ENCODE peak calls at places on chromosomes 13 and 19, in nine cellular contexts. K is A549; P is SJSA1; N is CD4-positive, alpha-beta T cell; B is heart left ventricle; F is hepatocyte; W is neural progenitor cell; T is heart right ventricle; L is Peyer's patch. U is an unnamed sample.

GRCh38 chr13:32113564-32113963 is 82.0 kb downstream of the FRY start:
- DNase-seq in W (no peak), K (no peak), B (no peak), L (no peak), N (no peak), P (no peak), T (no peak), F (no peak), U (no peak)

GRCh38 chr13:31172001-31172400 is 10.3 kb upstream of the HSPH1 start:
- DNase-seq in W (no peak), N (no peak), L (no peak), T (no peak), P (no peak), B (no peak), F (no peak), K (no peak), U (no peak)

GRCh38 chr13:97030705-97031452 is 36.6 kb upstream of the OXGR1 start:
- DNase-seq in L (no peak), W (peak), N (no peak), F (peak), K (peak), P (peak), T (no peak), B (no peak), U (no peak)

GRCh38 chr19:485583-486236 is 10.6 kb upstream of the MADCAM1 start:
- DNase-seq in L (peak), N (no peak), P (no peak), F (peak), K (no peak), W (peak), T (no peak), B (no peak), U (peak)

GRCh38 chr19:54254195-54254906 is 2.7 kb downstream of the LILRB5 start:
- DNase-seq in B (no peak), T (no peak), P (no peak), N (no peak), W (no peak), K (no peak), L (peak), F (no peak), U (peak)

GRCh38 chr13:21006141-21007005 is 55.0 kb downstream of the LATS2 start:
- DNase-seq in T (no peak), P (no peak), N (no peak), K (no peak), L (peak), F (no peak), W (peak), B (no peak), U (no peak)

GRCh38 chr19:37817180-37817911 is 38.0 kb upstream of the ZNF573 start:
- DNase-seq in B (peak), L (peak), W (peak), K (no peak), P (no peak), T (peak), F (peak), N (no peak), U (peak)

GRCh38 chr19:4297901-4298771 is 4.1 kb downstream of the TMIGD2 start:
- DNase-seq in B (no peak), K (no peak), W (peak), F (no peak), P (no peak), N (no peak), L (no peak), T (no peak), U (no peak)

GRCh38 chr13:98890920-98891319 is 86.9 kb downstream of the DOCK9 start:
- DNase-seq in T (no peak), W (no peak), N (no peak), P (no peak), B (no peak), K (no peak), L (no peak), F (no peak), U (no peak)

GRCh38 chr19:11538232-11539036 is at the start of gene CNN1:
- DNase-seq in B (peak), L (peak), P (peak), T (peak), K (no peak), N (no peak), W (peak), F (peak), U (peak)

GRCh38 chr13:51453959-51454703 is 1.3 kb upstream of the INTS6 start:
- DNase-seq in T (peak), F (peak), K (no peak), P (no peak), N (peak), L (peak), W (peak), B (peak), U (no peak)

GRCh38 chr13:83995930-83996329 is 113.7 kb upstream of the SLITRK1 start:
- DNase-seq in N (no peak), L (no peak), K (no peak), W (no peak), P (no peak), B (no peak), F (no peak), T (no peak), U (no peak)

GRCh38 chr13:73722120-73722519 is 412.1 kb downstream of the KLF12 start:
- DNase-seq in L (no peak), K (no peak), W (no peak), F (peak), P (peak), N (no peak), B (no peak), T (no peak), U (no peak)

GRCh38 chr13:33158271-33158670 is 127.3 kb downstream of the STARD13 start:
- DNase-seq in B (no peak), T (no peak), F (no peak), P (no peak), K (no peak), W (no peak), N (no peak), L (no peak), U (no peak)

GRCh38 chr13:29849071-29849541 is 1.3 kb downstream of the UBL3 start:
- DNase-seq in T (peak), L (peak), P (peak), B (no peak), F (peak), K (no peak), W (peak), N (no peak), U (no peak)

GRCh38 chr19:33412617-33413425 is 39.3 kb downstream of the CEBPG start:
- DNase-seq in T (no peak), B (no peak), F (no peak), P (no peak), K (no peak), L (no peak), N (no peak), W (no peak), U (no peak)

GRCh38 chr19:8221161-8221560 is 12.0 kb downstream of the CERS4 start:
- DNase-seq in F (no peak), K (no peak), N (no peak), W (no peak), P (no peak), B (no peak), T (no peak), L (no peak), U (no peak)

GRCh38 chr13:63208811-63209210 is 1793.2 kb upstream of the PCDH20 start:
- DNase-seq in T (no peak), N (no peak), L (no peak), B (no peak), K (no peak), W (no peak), F (no peak), P (no peak), U (no peak)

GRCh38 chr13:75879656-75880055 is 243.5 kb downstream of the LMO7 start:
- DNase-seq in B (no peak), N (no peak), W (no peak), K (no peak), F (no peak), L (no peak), T (no peak), P (no peak), U (no peak)

GRCh38 chr13:71290963-71291937 is 575.8 kb downstream of the DACH1 start:
- DNase-seq in B (peak), F (no peak), T (peak), K (no peak), N (peak), W (no peak), P (peak), L (peak), U (peak)

GRCh38 chr19:12946092-12946845 is 607 bp downstream of the RAD23A start:
- DNase-seq in W (peak), B (peak), K (no peak), P (peak), L (peak), T (peak), N (no peak), F (peak), U (peak)

GRCh38 chr19:30512748-30513389 is 140.7 kb downstream of the ZNF536 start:
- DNase-seq in L (no peak), W (no peak), N (no peak), K (no peak), P (no peak), T (no peak), F (no peak), B (no peak), U (no peak)

GRCh38 chr13:113591750-113592149 is 7.2 kb downstream of the TFDP1 start:
- DNase-seq in K (no peak), W (no peak), F (no peak), N (no peak), T (no peak), L (peak), B (no peak), P (no peak), U (no peak)

GRCh38 chr13:89923052-89923451 is 1424.4 kb upstream of the MIR17HG start:
- DNase-seq in W (no peak), T (no peak), N (no peak), F (no peak), K (no peak), P (no peak), L (no peak), B (no peak), U (no peak)

GRCh38 chr13:74230984-74231443 is 96.8 kb upstream of the KLF12 start:
- DNase-seq in T (no peak), F (no peak), W (no peak), P (no peak), N (no peak), K (no peak), L (no peak), B (no peak), U (no peak)

DNA sequence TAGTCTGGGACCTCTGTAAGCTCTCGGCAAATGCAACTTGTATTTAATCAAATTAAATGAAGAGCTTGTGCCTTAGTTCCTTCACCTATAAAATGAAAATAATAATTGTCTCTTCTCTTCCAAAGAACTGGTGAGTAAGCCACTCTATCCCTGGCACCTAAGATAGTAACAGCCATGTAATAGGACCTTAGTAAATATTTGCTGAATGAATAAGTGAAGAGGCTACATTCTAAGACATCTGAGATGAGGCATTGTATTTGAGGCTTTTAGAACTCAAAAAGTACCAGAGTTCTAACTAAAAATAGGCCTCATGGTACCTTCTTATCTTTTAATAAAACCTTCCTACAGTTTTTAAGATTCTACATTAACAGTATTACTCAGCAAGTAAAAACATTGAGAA is 17.3 kb upstream of the DCLK1 start:
- DNase-seq in P (no peak), T (no peak), W (no peak), F (no peak), L (no peak), N (no peak), B (no peak), K (no peak), U (no peak)
- H3K27ac ChIP-seq in P (no peak), T (no peak), W (no peak), F (no peak), L (no peak), N (no peak), B (no peak), K (no peak), U (no peak)

DNA sequence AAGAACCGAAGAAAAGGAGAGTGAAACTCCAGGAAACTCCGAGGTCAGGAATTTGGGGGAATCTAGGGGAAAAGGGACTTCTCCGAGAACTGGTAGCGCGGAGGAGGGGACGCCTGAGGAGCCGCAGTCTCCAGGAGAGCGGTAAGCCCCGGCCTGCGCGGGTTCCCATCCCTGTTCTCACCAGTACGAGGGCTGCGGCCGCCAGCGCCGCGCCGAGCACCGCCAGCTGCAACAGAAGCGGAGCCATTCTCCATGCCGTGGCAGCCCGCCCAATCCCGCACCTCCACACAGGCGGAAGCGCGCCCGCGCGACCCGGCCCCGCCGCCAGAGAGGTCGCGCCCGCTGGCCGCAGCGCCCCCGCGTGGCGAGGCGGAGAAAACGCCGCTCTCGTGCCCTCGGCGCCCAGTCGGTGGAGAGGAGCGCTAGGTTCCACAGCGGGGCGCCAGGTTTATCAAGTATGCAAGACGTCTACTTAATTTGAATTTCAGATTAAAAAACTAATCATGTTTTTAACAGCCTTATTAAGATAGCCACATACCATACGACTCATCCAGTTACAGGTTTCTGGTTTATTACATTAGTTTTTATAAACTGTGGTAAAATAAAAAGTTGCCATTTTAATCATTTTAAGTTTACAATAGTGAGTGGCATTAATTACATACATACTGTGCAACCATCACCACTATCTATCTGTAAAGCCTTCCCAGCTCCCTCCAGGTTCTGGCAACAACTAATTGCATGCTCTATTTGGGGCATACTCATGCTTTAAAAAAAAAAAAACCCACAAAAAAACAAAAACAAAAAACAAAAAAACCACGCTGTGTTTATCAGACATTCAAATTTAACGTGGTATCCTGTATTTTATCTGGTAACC is at the start of gene ALG5:
- DNase-seq in T (peak), W (peak), F (peak), K (peak), P (peak), L (peak), B (peak), N (peak), U (peak)
- H3K27ac ChIP-seq in T (peak), W (peak), F (peak), K (peak), P (peak), L (peak), B (peak), N (peak), U (peak)

DNA sequence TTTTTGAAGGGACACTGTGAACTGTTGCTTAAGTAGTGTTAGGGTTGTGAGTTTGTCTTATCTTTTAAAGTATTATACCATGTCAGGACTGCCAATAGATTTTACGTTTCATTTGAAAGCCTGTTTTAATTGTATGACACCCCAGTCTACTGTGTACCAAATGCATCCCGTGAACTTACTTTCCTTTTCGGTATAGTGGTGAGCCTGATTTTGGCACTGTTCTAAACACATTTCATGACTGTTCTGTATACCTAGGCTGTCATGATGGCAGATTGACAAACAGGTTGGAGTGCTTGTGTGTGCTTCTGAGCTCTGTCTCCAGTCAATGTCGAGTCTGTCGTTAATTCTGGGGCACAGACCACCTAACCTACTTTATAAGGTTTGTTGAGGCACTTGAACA is 740 bp downstream of the PCCA start:
- DNase-seq in N (no peak), F (no peak), L (no peak), K (no peak), W (no peak), B (no peak), P (no peak), T (no peak), U (no peak)
- H3K27ac ChIP-seq in N (no peak), F (peak), L (peak), K (peak), W (no peak), B (peak), P (peak), T (peak), U (no peak)

GRCh38 chr19:10237702-10238101 is 6.6 kb upstream of the S1PR2 start:
- DNase-seq in T (no peak), B (no peak), W (no peak), L (no peak), K (no peak), N (no peak), F (no peak), P (no peak), U (no peak)
- H3K27ac ChIP-seq in T (peak), B (no peak), W (no peak), L (peak), K (no peak), N (no peak), F (peak), P (no peak), U (no peak)

GRCh38 chr19:15640904-15641597 is 354 bp downstream of the CYP4F3 start:
- DNase-seq in N (no peak), B (no peak), W (no peak), F (no peak), L (peak), K (no peak), P (no peak), T (no peak), U (no peak)
- H3K27ac ChIP-seq in N (no peak), B (no peak), W (no peak), F (no peak), L (peak), K (peak), P (no peak), T (no peak), U (no peak)

GRCh38 chr19:1516395-1516753 is 3.6 kb upstream of the ADAMTSL5 start:
- DNase-seq in N (no peak), W (no peak), L (no peak), T (no peak), P (no peak), K (no peak), B (no peak), F (no peak), U (peak)

GRCh38 chr19:1513492-1514294 is 874 bp upstream of the ADAMTSL5 start:
- DNase-seq in F (peak), W (peak), K (peak), B (peak), P (peak), N (peak), L (peak), T (no peak), U (peak)

GRCh38 chr19:1514295-1514661 is 1.5 kb upstream of the ADAMTSL5 start:
- DNase-seq in B (no peak), P (no peak), K (no peak), W (no peak), F (no peak), T (no peak), L (no peak), N (no peak), U (no peak)

GRCh38 chr19:1512671-1513491 is at the start of gene ADAMTSL5:
- DNase-seq in P (peak), K (peak), N (peak), L (peak), F (peak), B (peak), T (peak), W (peak), U (peak)

DNA sequence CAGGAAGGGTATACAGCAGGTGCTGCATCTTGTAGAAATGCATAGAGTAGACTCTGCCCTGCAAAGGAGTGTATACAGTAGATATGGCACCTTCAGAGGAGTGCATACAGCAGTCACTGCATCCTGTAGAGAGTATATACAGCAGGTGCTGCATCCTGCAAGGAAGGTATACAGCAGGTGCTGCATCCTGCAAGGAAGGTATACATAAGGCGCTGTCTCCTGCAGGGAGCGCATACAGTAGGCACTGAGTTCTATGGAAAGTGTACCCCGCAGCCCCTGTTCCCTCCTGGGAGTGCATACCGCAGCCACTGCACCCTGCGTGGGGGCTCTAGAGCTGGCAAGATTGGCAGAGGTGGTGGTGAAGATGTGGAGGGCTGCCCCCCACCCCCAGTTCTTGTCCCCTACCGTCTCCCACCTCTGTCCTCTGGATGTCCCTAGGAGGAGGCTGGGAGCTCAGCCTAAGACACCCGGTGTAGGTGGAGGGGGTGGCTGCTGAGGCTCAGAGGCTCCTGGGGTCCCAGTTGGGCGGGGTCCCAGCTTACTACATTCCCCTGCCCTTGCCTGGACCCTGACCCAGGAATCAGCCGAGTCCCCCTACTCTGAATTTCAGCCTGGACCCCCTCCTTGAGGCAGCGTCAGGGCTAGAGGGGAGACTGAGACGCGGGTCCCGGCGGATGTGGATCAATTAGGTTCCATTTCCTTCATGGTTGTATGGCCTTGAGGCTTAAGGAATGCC is 2.3 kb upstream of the ADAMTSL5 start:
- DNase-seq in B (no peak), P (no peak), W (no peak), F (no peak), K (no peak), L (no peak), T (no peak), N (no peak), U (peak)
- H3K27ac ChIP-seq in B (no peak), P (no peak), W (no peak), F (no peak), K (no peak), L (no peak), T (no peak), N (no peak), U (no peak)

GRCh38 chr19:2475702-2476450 is at the start of gene GADD45B:
- DNase-seq in L (peak), K (peak), W (peak), P (peak), T (peak), F (peak), B (peak), N (peak), U (peak)

GRCh38 chr19:2477732-2478191 is 1.8 kb downstream of the GADD45B start:
- DNase-seq in N (no peak), T (peak), P (peak), W (no peak), K (no peak), F (peak), L (peak), B (no peak), U (no peak)

GRCh38 chr19:2477141-2477710 is 1.3 kb downstream of the GADD45B start:
- DNase-seq in B (peak), N (no peak), T (peak), L (peak), K (no peak), P (peak), F (peak), W (peak), U (peak)

GRCh38 chr19:2475018-2475701 is 767 bp upstream of the GADD45B start:
- DNase-seq in N (peak), W (peak), P (peak), F (peak), B (peak), L (peak), T (peak), K (no peak), U (peak)

GRCh38 chr19:2476451-2477140 is 669 bp downstream of the GADD45B start:
- DNase-seq in B (peak), K (no peak), N (peak), W (peak), T (peak), P (peak), F (peak), L (peak), U (peak)
- H3K27ac ChIP-seq in B (peak), K (peak), N (peak), W (no peak), T (peak), P (peak), F (peak), L (peak), U (peak)